ENCODE peak calls at places on chromosome 20, in five cellular contexts. One of them, this sample, is unnamed.

GRCh38 chr20:46665602-46666001 is 14.3 kb upstream of the SLC13A3 start:
- DNase-seq in MM.1S: no peak
- DNase-seq in activated naive CD4-positive, alpha-beta T cell treated with anti-CD3 and anti-CD28 coated beads, Interleukin-2, amount 50 U/mL, for 16 hours: no peak
- DNase-seq in epithelial cell of prostate: no peak
- DNase-seq in activated T-helper 1 cell treated with anti-CD3 and anti-CD28 coated beads, Interleukin-2, amount 50 U/mL, for 16 hours: no peak
- DNase-seq in this sample: no peak

GRCh38 chr20:19077370-19078220 is 134.8 kb upstream of the SLC24A3 start:
- DNase-seq in MM.1S: no peak
- DNase-seq in activated naive CD4-positive, alpha-beta T cell treated with anti-CD3 and anti-CD28 coated beads, Interleukin-2, amount 50 U/mL, for 16 hours: no peak
- DNase-seq in activated T-helper 1 cell treated with anti-CD3 and anti-CD28 coated beads, Interleukin-2, amount 50 U/mL, for 16 hours: no peak
- DNase-seq in epithelial cell of prostate: no peak
- DNase-seq in this sample: no peak

GRCh38 chr20:50085481-50086365 is 27.2 kb downstream of the UBE2V1 start:
- DNase-seq in MM.1S: peak
- DNase-seq in activated T-helper 1 cell treated with anti-CD3 and anti-CD28 coated beads, Interleukin-2, amount 50 U/mL, for 16 hours: no peak
- DNase-seq in epithelial cell of prostate: no peak
- DNase-seq in activated naive CD4-positive, alpha-beta T cell treated with anti-CD3 and anti-CD28 coated beads, Interleukin-2, amount 50 U/mL, for 16 hours: no peak
- DNase-seq in this sample: peak

GRCh38 chr20:11267131-11267761 is 593.4 kb upstream of the JAG1 start:
- DNase-seq in activated T-helper 1 cell treated with anti-CD3 and anti-CD28 coated beads, Interleukin-2, amount 50 U/mL, for 16 hours: no peak
- DNase-seq in MM.1S: no peak
- DNase-seq in epithelial cell of prostate: peak
- DNase-seq in activated naive CD4-positive, alpha-beta T cell treated with anti-CD3 and anti-CD28 coated beads, Interleukin-2, amount 50 U/mL, for 16 hours: no peak
- DNase-seq in this sample: no peak

GRCh38 chr20:52840041-52840440 is 132.1 kb upstream of the TSHZ2 start:
- DNase-seq in activated T-helper 1 cell treated with anti-CD3 and anti-CD28 coated beads, Interleukin-2, amount 50 U/mL, for 16 hours: no peak
- DNase-seq in epithelial cell of prostate: no peak
- DNase-seq in MM.1S: no peak
- DNase-seq in activated naive CD4-positive, alpha-beta T cell treated with anti-CD3 and anti-CD28 coated beads, Interleukin-2, amount 50 U/mL, for 16 hours: no peak
- DNase-seq in this sample: no peak

GRCh38 chr20:6583134-6583738 is 184.2 kb upstream of the BMP2 start:
- DNase-seq in epithelial cell of prostate: no peak
- DNase-seq in MM.1S: peak
- DNase-seq in activated naive CD4-positive, alpha-beta T cell treated with anti-CD3 and anti-CD28 coated beads, Interleukin-2, amount 50 U/mL, for 16 hours: no peak
- DNase-seq in activated T-helper 1 cell treated with anti-CD3 and anti-CD28 coated beads, Interleukin-2, amount 50 U/mL, for 16 hours: no peak
- DNase-seq in this sample: no peak

GRCh38 chr20:38357653-38358207 is 11.4 kb downstream of the LBP start:
- DNase-seq in activated naive CD4-positive, alpha-beta T cell treated with anti-CD3 and anti-CD28 coated beads, Interleukin-2, amount 50 U/mL, for 16 hours: no peak
- DNase-seq in activated T-helper 1 cell treated with anti-CD3 and anti-CD28 coated beads, Interleukin-2, amount 50 U/mL, for 16 hours: no peak
- DNase-seq in epithelial cell of prostate: no peak
- DNase-seq in MM.1S: no peak
- DNase-seq in this sample: no peak

GRCh38 chr20:13105864-13106457 is 97.2 kb downstream of the SPTLC3 start:
- DNase-seq in epithelial cell of prostate: no peak
- DNase-seq in activated T-helper 1 cell treated with anti-CD3 and anti-CD28 coated beads, Interleukin-2, amount 50 U/mL, for 16 hours: no peak
- DNase-seq in MM.1S: peak
- DNase-seq in activated naive CD4-positive, alpha-beta T cell treated with anti-CD3 and anti-CD28 coated beads, Interleukin-2, amount 50 U/mL, for 16 hours: no peak
- DNase-seq in this sample: no peak

GRCh38 chr20:19976595-19977372 is 40.4 kb upstream of the NAA20 start:
- DNase-seq in MM.1S: no peak
- DNase-seq in activated T-helper 1 cell treated with anti-CD3 and anti-CD28 coated beads, Interleukin-2, amount 50 U/mL, for 16 hours: no peak
- DNase-seq in epithelial cell of prostate: no peak
- DNase-seq in activated naive CD4-positive, alpha-beta T cell treated with anti-CD3 and anti-CD28 coated beads, Interleukin-2, amount 50 U/mL, for 16 hours: no peak
- DNase-seq in this sample: no peak

GRCh38 chr20:10553326-10553984 is 118.3 kb downstream of the SLX4IP start:
- DNase-seq in activated T-helper 1 cell treated with anti-CD3 and anti-CD28 coated beads, Interleukin-2, amount 50 U/mL, for 16 hours: no peak
- DNase-seq in MM.1S: peak
- DNase-seq in epithelial cell of prostate: no peak
- DNase-seq in activated naive CD4-positive, alpha-beta T cell treated with anti-CD3 and anti-CD28 coated beads, Interleukin-2, amount 50 U/mL, for 16 hours: peak
- DNase-seq in this sample: no peak

GRCh38 chr20:36845288-36845969 is 30.5 kb upstream of the TLDC2 start:
- DNase-seq in activated T-helper 1 cell treated with anti-CD3 and anti-CD28 coated beads, Interleukin-2, amount 50 U/mL, for 16 hours: no peak
- DNase-seq in epithelial cell of prostate: no peak
- DNase-seq in activated naive CD4-positive, alpha-beta T cell treated with anti-CD3 and anti-CD28 coated beads, Interleukin-2, amount 50 U/mL, for 16 hours: no peak
- DNase-seq in MM.1S: no peak
- DNase-seq in this sample: no peak

GRCh38 chr20:62837790-62838458 is 21.1 kb downstream of the COL9A3 start:
- DNase-seq in epithelial cell of prostate: no peak
- DNase-seq in activated T-helper 1 cell treated with anti-CD3 and anti-CD28 coated beads, Interleukin-2, amount 50 U/mL, for 16 hours: no peak
- DNase-seq in activated naive CD4-positive, alpha-beta T cell treated with anti-CD3 and anti-CD28 coated beads, Interleukin-2, amount 50 U/mL, for 16 hours: no peak
- DNase-seq in MM.1S: no peak
- DNase-seq in this sample: no peak

GRCh38 chr20:15370370-15370769 is 1033.0 kb upstream of the FLRT3 start:
- DNase-seq in activated naive CD4-positive, alpha-beta T cell treated with anti-CD3 and anti-CD28 coated beads, Interleukin-2, amount 50 U/mL, for 16 hours: no peak
- DNase-seq in activated T-helper 1 cell treated with anti-CD3 and anti-CD28 coated beads, Interleukin-2, amount 50 U/mL, for 16 hours: no peak
- DNase-seq in MM.1S: no peak
- DNase-seq in epithelial cell of prostate: no peak
- DNase-seq in this sample: no peak

GRCh38 chr20:8431538-8432434 is 299.7 kb downstream of the PLCB1 start:
- DNase-seq in MM.1S: no peak
- DNase-seq in epithelial cell of prostate: no peak
- DNase-seq in activated T-helper 1 cell treated with anti-CD3 and anti-CD28 coated beads, Interleukin-2, amount 50 U/mL, for 16 hours: no peak
- DNase-seq in activated naive CD4-positive, alpha-beta T cell treated with anti-CD3 and anti-CD28 coated beads, Interleukin-2, amount 50 U/mL, for 16 hours: no peak
- DNase-seq in this sample: no peak

This sample was measured in activated naive CD8-positive, alpha-beta T cell treated with anti-CD3 and anti-CD28 coated beads, Interleukin-2, amount 10 ng/mL, durations not matched to agents 7 days and 5 days.